ENCODE peak calls at places on chromosomes 13 and 19, in four cellular contexts. P is stimulated activated CD8-positive, alpha-beta memory T cell treated with anti-CD3 and anti-CD28 coated beads, Interleukin-4, amount 100 ng/mL, for 1 hour; O is fibroblast of mammary gland; V is posterior vena cava. Z is an unnamed sample.

GRCh38 chr13:75308222-75308621 is 173.7 kb downstream of the TBC1D4 start:
- DNase-seq in P (no peak), O (no peak), V (no peak), Z (no peak)

GRCh38 chr13:66506031-66506777 is 723.9 kb downstream of the PCDH9 start:
- DNase-seq in V (no peak), P (no peak), O (peak; percentile 37), Z (no peak)

GRCh38 chr19:6210091-6210490 is 69.7 kb downstream of the MLLT1 start:
- DNase-seq in P (no peak), O (no peak), V (peak; percentile 30), Z (no peak)

GRCh38 chr13:95246292-95247082 is 54.8 kb downstream of the ABCC4 start:
- DNase-seq in O (no peak), P (no peak), V (no peak), Z (no peak)

GRCh38 chr13:112835796-112836195 is 133.2 kb upstream of the MCF2L start:
- DNase-seq in V (peak; percentile 46), O (no peak), P (no peak), Z (no peak)

GRCh38 chr19:48627865-48628314 is 8.6 kb downstream of the SPHK2 start:
- DNase-seq in V (peak; percentile 79), P (no peak), O (no peak), Z (no peak)

GRCh38 chr13:22077205-22077683 is 406.4 kb downstream of the FGF9 start:
- DNase-seq in P (no peak), O (no peak), V (no peak), Z (no peak)

GRCh38 chr19:49858591-49858985 is 7.6 kb downstream of the PTOV1 start:
- DNase-seq in P (no peak), V (no peak), O (no peak), Z (peak; percentile 63)

GRCh38 chr19:33938821-33939220 is 142.2 kb downstream of the KCTD15 start:
- DNase-seq in O (no peak), V (no peak), P (no peak), Z (no peak)

GRCh38 chr13:100269837-100270236 is 180.9 kb downstream of the PCCA start:
- DNase-seq in V (peak; percentile 93), P (no peak), O (peak; percentile 86), Z (peak; percentile 81)

GRCh38 chr13:84126671-84127171 is 244.4 kb upstream of the SLITRK1 start:
- DNase-seq in V (no peak), P (no peak), O (no peak), Z (no peak)

GRCh38 chr13:103236213-103236612 is 170.0 kb upstream of the SLC10A2 start:
- DNase-seq in P (no peak), V (no peak), O (peak; percentile 45), Z (no peak)

GRCh38 chr19:3351702-3352447 is 14.5 kb upstream of the NFIC start:
- DNase-seq in V (no peak), P (no peak), O (no peak), Z (no peak)

GRCh38 chr19:50893047-50893737 is 18.0 kb downstream of the KLK4 start:
- DNase-seq in P (no peak), O (peak; percentile 5), V (no peak), Z (no peak)

GRCh38 chr19:54364775-54365257 is at the start of gene LAIR1:
- DNase-seq in V (peak; percentile 88), O (no peak), P (no peak), Z (peak; percentile 62)

GRCh38 chr19:31332096-31332495 is 17.1 kb downstream of the TSHZ3 start:
- DNase-seq in V (no peak), O (no peak), P (no peak), Z (no peak)

GRCh38 chr19:51735759-51736449 is 12.1 kb upstream of the HAS1 start:
- DNase-seq in O (peak; percentile 98), P (no peak), V (peak; percentile 92), Z (peak; percentile 51)

GRCh38 chr13:72097568-72097967 is 230.6 kb upstream of the DACH1 start:
- DNase-seq in P (no peak), V (no peak), O (no peak), Z (no peak)